ENCODE peak calls at places on chromosomes 7 and 10, in four cellular contexts. E is neuronal stem cell; C is CD8-positive, alpha-beta T cell; K is NCI-H2081. L is an unnamed sample.

GRCh38 chr10:102731222-102731800 is 12.4 kb upstream of the WBP1L start:
- DNase-seq in C (no peak), K (no peak), E (no peak), L (no peak)

GRCh38 chr10:131033166-131034085 is 278.1 kb downstream of the TCERG1L start:
- DNase-seq in C (no peak), E (no peak), K (no peak), L (no peak)

GRCh38 chr10:12387561-12388210 is 38.3 kb downstream of the CAMK1D start:
- DNase-seq in E (no peak), K (no peak), C (no peak), L (no peak)

GRCh38 chr10:7314068-7314646 is 96.7 kb downstream of the SFMBT2 start:
- DNase-seq in C (no peak), E (no peak), K (no peak), L (no peak)

GRCh38 chr10:132678436-132679216 is 107.3 kb downstream of the NKX6-2 start:
- DNase-seq in E (no peak), K (no peak), C (no peak), L (no peak)

GRCh38 chr10:80204193-80204714 is 1.1 kb downstream of the ANXA11 start:
- DNase-seq in E (no peak), K (no peak), C (no peak), L (no peak)

GRCh38 chr10:133396035-133396624 is 2.2 kb downstream of the MTG1 start:
- DNase-seq in C (no peak), E (no peak), K (no peak), L (no peak)

GRCh38 chr7:93720106-93720505 is 145.6 kb upstream of the CALCR start:
- DNase-seq in E (no peak), K (no peak), C (no peak), L (no peak)

GRCh38 chr10:87657370-87657769 is 2.3 kb upstream of the PAPSS2 start:
- DNase-seq in K (no peak), C (no peak), E (no peak), L (peak; percentile 14)

GRCh38 chr10:117896517-117896916 is 150.2 kb downstream of the RAB11FIP2 start:
- DNase-seq in E (no peak), C (no peak), K (no peak), L (no peak)

GRCh38 chr7:85184599-85185354 is 2.1 kb downstream of the SEMA3D start:
- DNase-seq in C (no peak), K (no peak), E (peak; percentile 35), L (no peak)

GRCh38 chr7:79820387-79820786 is 314.2 kb upstream of the GNAI1 start:
- DNase-seq in C (no peak), K (peak; percentile 8), E (peak; percentile 9), L (peak; percentile 65)

GRCh38 chr10:28254290-28254985 is 48.4 kb downstream of the MPP7 start:
- DNase-seq in C (no peak), K (no peak), E (no peak), L (no peak)

GRCh38 chr7:2979276-2979675 is 64.4 kb downstream of the CARD11 start:
- DNase-seq in C (no peak), E (no peak), K (no peak), L (no peak)

GRCh38 chr10:84212015-84212414 is 13.3 kb downstream of the LRIT2 start:
- DNase-seq in C (no peak), E (no peak), K (no peak), L (no peak)

GRCh38 chr7:93551063-93551895 is 23.2 kb downstream of the CALCR start:
- DNase-seq in C (no peak), K (peak; percentile 33), E (peak; percentile 33), L (no peak)

GRCh38 chr10:7474388-7474787 is 63.6 kb upstream of the SFMBT2 start:
- DNase-seq in C (no peak), E (no peak), K (no peak), L (no peak)

GRCh38 chr10:62794306-62794705 is 10.2 kb upstream of the ADO start:
- DNase-seq in E (no peak), C (no peak), K (no peak), L (no peak)

GRCh38 chr7:16918288-16918895 is 36.6 kb upstream of the AGR3 start:
- DNase-seq in C (no peak), K (peak; percentile 52), E (peak; percentile 48), L (no peak)

GRCh38 chr7:22447759-22448158 is 52.2 kb downstream of the STEAP1B start:
- DNase-seq in C (no peak), E (no peak), K (peak; percentile 26), L (no peak)

GRCh38 chr10:132836832-132837540 is 51.0 kb upstream of the NKX6-2 start:
- DNase-seq in K (peak; percentile 10), C (no peak), E (peak; percentile 57), L (no peak)

GRCh38 chr7:19552576-19552975 is 156.3 kb downstream of the POLR1F start:
- DNase-seq in K (no peak), C (no peak), E (no peak), L (no peak)

GRCh38 chr7:27745064-27745583 is 5.2 kb downstream of the TAX1BP1 start:
- DNase-seq in E (no peak), C (no peak), K (peak; percentile 2), L (no peak)

GRCh38 chr10:73998623-73999622 is 1.0 kb downstream of the VCL start:
- DNase-seq in K (peak; percentile 14), E (peak; percentile 59), C (no peak), L (peak; percentile 49)

GRCh38 chr10:3655528-3655927 is 129.5 kb downstream of the KLF6 start:
- DNase-seq in E (no peak), K (no peak), C (no peak), L (no peak)

GRCh38 chr10:56449770-56450169 is 88.7 kb upstream of the ZWINT start:
- DNase-seq in K (no peak), C (no peak), E (no peak), L (no peak)

GRCh38 chr10:42875792-42876191 is 93.2 kb downstream of the BMS1 start:
- DNase-seq in C (no peak), E (no peak), K (no peak), L (no peak)

GRCh38 chr7:132991615-132992587 is 90.0 kb downstream of the CHCHD3 start:
- DNase-seq in K (no peak), C (no peak), E (no peak), L (no peak)

GRCh38 chr10:77474386-77474785 is 163.2 kb downstream of the KCNMA1 start:
- DNase-seq in E (no peak), K (no peak), C (no peak), L (no peak)

GRCh38 chr7:23938937-23939552 is 229.0 kb downstream of the STK31 start:
- DNase-seq in C (no peak), K (peak; percentile 20), E (peak; percentile 27), L (no peak)

GRCh38 chr7:108012499-108013430 is 9.8 kb upstream of the LAMB1 start:
- DNase-seq in E (no peak), K (no peak), C (no peak), L (no peak)

GRCh38 chr7:149719050-149719899 is 54.1 kb downstream of the ZNF467 start:
- DNase-seq in K (no peak), C (no peak), E (no peak), L (no peak)

GRCh38 chr7:71595176-71595575 is 463.2 kb downstream of the GALNT17 start:
- DNase-seq in C (no peak), E (no peak), K (no peak), L (no peak)

GRCh38 chr10:81192404-81192803 is 654.7 kb downstream of the SH2D4B start:
- DNase-seq in K (no peak), E (no peak), C (no peak), L (no peak)

GRCh38 chr7:107080533-107080932 is 36.0 kb downstream of the PRKAR2B start:
- DNase-seq in K (no peak), C (no peak), E (no peak), L (no peak)

GRCh38 chr10:94299417-94299816 is 63.3 kb downstream of the NOC3L start:
- DNase-seq in C (no peak), E (no peak), K (no peak), L (no peak)

GRCh38 chr7:106257752-106258151 is 27.0 kb downstream of the NAMPT start:
- DNase-seq in K (no peak), C (no peak), E (no peak), L (no peak)

GRCh38 chr10:11175823-11176243 is 158.2 kb downstream of the CELF2 start:
- DNase-seq in C (no peak), E (no peak), K (no peak), L (no peak)